ENCODE peak calls at places on chromosomes 7 and 10, in eight cellular contexts. One of them, this sample, is unnamed.
A peak's percentile ranks its signal among the peaks of the same experiment; 100 is the strongest.

GRCh38 chr7:20287317-20287716 is 43.4 kb upstream of the ITGB8 start:
- DNase-seq in right lobe of liver: no peak
- DNase-seq in adrenal gland: no peak
- DNase-seq in body of pancreas: no peak
- DNase-seq in stomach: no peak
- DNase-seq in HCT116: no peak
- DNase-seq in H54: no peak
- DNase-seq in sigmoid colon: no peak
- DNase-seq in this sample: no peak

GRCh38 chr7:77467453-77467852 is 51.3 kb upstream of the GSAP start:
- DNase-seq in right lobe of liver: no peak
- DNase-seq in adrenal gland: peak; percentile 25
- DNase-seq in body of pancreas: peak; percentile 19
- DNase-seq in stomach: no peak
- DNase-seq in HCT116: no peak
- DNase-seq in H54: no peak
- DNase-seq in sigmoid colon: peak; percentile 81
- DNase-seq in this sample: no peak

GRCh38 chr7:130890176-130891020 is 156.4 kb upstream of the KLF14 start:
- DNase-seq in right lobe of liver: no peak
- DNase-seq in adrenal gland: no peak
- DNase-seq in body of pancreas: no peak
- DNase-seq in stomach: no peak
- DNase-seq in HCT116: no peak
- DNase-seq in H54: no peak
- DNase-seq in sigmoid colon: no peak
- DNase-seq in this sample: no peak

GRCh38 chr7:141073641-141074161 is at the start of gene TMEM178B:
- DNase-seq in right lobe of liver: no peak
- DNase-seq in adrenal gland: peak; percentile 20
- DNase-seq in body of pancreas: peak; percentile 13
- DNase-seq in stomach: no peak
- DNase-seq in HCT116: no peak
- DNase-seq in H54: no peak
- DNase-seq in sigmoid colon: no peak
- DNase-seq in this sample: peak; percentile 17

GRCh38 chr10:127916826-127917225 is 9.9 kb downstream of the PTPRE start:
- DNase-seq in right lobe of liver: no peak
- DNase-seq in adrenal gland: no peak
- DNase-seq in body of pancreas: no peak
- DNase-seq in stomach: no peak
- DNase-seq in HCT116: no peak
- DNase-seq in H54: no peak
- DNase-seq in sigmoid colon: peak; percentile 55
- DNase-seq in this sample: no peak

GRCh38 chr10:23917251-23917908 is 291.6 kb upstream of the KIAA1217 start:
- DNase-seq in right lobe of liver: no peak
- DNase-seq in adrenal gland: no peak
- DNase-seq in body of pancreas: no peak
- DNase-seq in stomach: no peak
- DNase-seq in HCT116: no peak
- DNase-seq in H54: no peak
- DNase-seq in sigmoid colon: no peak
- DNase-seq in this sample: no peak

GRCh38 chr7:115844857-115845256 is 185.7 kb downstream of the TFEC start:
- DNase-seq in right lobe of liver: no peak
- DNase-seq in adrenal gland: no peak
- DNase-seq in body of pancreas: no peak
- DNase-seq in stomach: no peak
- DNase-seq in HCT116: no peak
- DNase-seq in H54: peak; percentile 6
- DNase-seq in sigmoid colon: no peak
- DNase-seq in this sample: no peak

GRCh38 chr7:70571986-70572385 is 560.0 kb upstream of the GALNT17 start:
- DNase-seq in right lobe of liver: peak; percentile 84
- DNase-seq in adrenal gland: no peak
- DNase-seq in body of pancreas: no peak
- DNase-seq in stomach: no peak
- DNase-seq in HCT116: no peak
- DNase-seq in H54: no peak
- DNase-seq in sigmoid colon: no peak
- DNase-seq in this sample: no peak

GRCh38 chr7:159117366-159118219 is 27.1 kb downstream of the VIPR2 start:
- DNase-seq in right lobe of liver: peak; percentile 30
- DNase-seq in adrenal gland: no peak
- DNase-seq in body of pancreas: no peak
- DNase-seq in stomach: no peak
- DNase-seq in HCT116: no peak
- DNase-seq in H54: no peak
- DNase-seq in sigmoid colon: peak; percentile 55
- DNase-seq in this sample: no peak

GRCh38 chr7:149459201-149459539 is 1.7 kb downstream of the ZNF777 start:
- DNase-seq in right lobe of liver: no peak
- DNase-seq in adrenal gland: no peak
- DNase-seq in body of pancreas: no peak
- DNase-seq in stomach: no peak
- DNase-seq in HCT116: no peak
- DNase-seq in H54: no peak
- DNase-seq in sigmoid colon: no peak
- DNase-seq in this sample: no peak

GRCh38 chr7:130009848-130010688 is 41.1 kb downstream of the ZC3HC1 start:
- DNase-seq in right lobe of liver: no peak
- DNase-seq in adrenal gland: peak; percentile 46
- DNase-seq in body of pancreas: peak; percentile 51
- DNase-seq in stomach: peak; percentile 31
- DNase-seq in HCT116: peak; percentile 91
- DNase-seq in H54: peak; percentile 80
- DNase-seq in sigmoid colon: peak; percentile 60
- DNase-seq in this sample: no peak

GRCh38 chr7:138521837-138522461 is 61.9 kb downstream of the TRIM24 start:
- DNase-seq in right lobe of liver: no peak
- DNase-seq in adrenal gland: no peak
- DNase-seq in body of pancreas: no peak
- DNase-seq in stomach: no peak
- DNase-seq in HCT116: no peak
- DNase-seq in H54: no peak
- DNase-seq in sigmoid colon: no peak
- DNase-seq in this sample: no peak
- TF ChIP-seq POLR2A in right lobe of liver: no peak
- TF ChIP-seq POLR2A in adrenal gland: no peak
- TF ChIP-seq POLR2A in body of pancreas: no peak
- TF ChIP-seq POLR2A in stomach: no peak
- TF ChIP-seq POLR2A in HCT116: no peak
- TF ChIP-seq POLR2A in H54: no peak
- TF ChIP-seq POLR2A in sigmoid colon: no peak
- TF ChIP-seq POLR2A in this sample: no peak

GRCh38 chr7:87628780-87629569 is 777 bp downstream of the RUNDC3B start:
- DNase-seq in right lobe of liver: peak; percentile 89
- DNase-seq in adrenal gland: peak; percentile 75
- DNase-seq in body of pancreas: peak; percentile 29
- DNase-seq in stomach: peak; percentile 27
- DNase-seq in HCT116: peak; percentile 39
- DNase-seq in H54: no peak
- DNase-seq in sigmoid colon: peak; percentile 64
- DNase-seq in this sample: no peak
- TF ChIP-seq POLR2A in right lobe of liver: peak; percentile 10
- TF ChIP-seq POLR2A in adrenal gland: peak; percentile 95
- TF ChIP-seq POLR2A in body of pancreas: no peak
- TF ChIP-seq POLR2A in stomach: no peak
- TF ChIP-seq POLR2A in HCT116: no peak
- TF ChIP-seq POLR2A in H54: no peak
- TF ChIP-seq POLR2A in sigmoid colon: no peak
- TF ChIP-seq POLR2A in this sample: no peak

GRCh38 chr7:55019691-55020480 is 1.1 kb downstream of the EGFR start:
- DNase-seq in right lobe of liver: peak; percentile 64
- DNase-seq in adrenal gland: peak; percentile 45
- DNase-seq in body of pancreas: peak; percentile 60
- DNase-seq in stomach: peak; percentile 51
- DNase-seq in HCT116: no peak
- DNase-seq in H54: peak; percentile 68
- DNase-seq in sigmoid colon: peak; percentile 78
- DNase-seq in this sample: peak; percentile 20

GRCh38 chr7:55020481-55020871 is 1.7 kb downstream of the EGFR start:
- DNase-seq in right lobe of liver: peak; percentile 80
- DNase-seq in adrenal gland: peak; percentile 76
- DNase-seq in body of pancreas: peak; percentile 76
- DNase-seq in stomach: no peak
- DNase-seq in HCT116: no peak
- DNase-seq in H54: no peak
- DNase-seq in sigmoid colon: peak; percentile 93
- DNase-seq in this sample: no peak

GRCh38 chr7:55017841-55018240 is 976 bp upstream of the EGFR start:
- DNase-seq in right lobe of liver: no peak
- DNase-seq in adrenal gland: no peak
- DNase-seq in body of pancreas: no peak
- DNase-seq in stomach: no peak
- DNase-seq in HCT116: no peak
- DNase-seq in H54: no peak
- DNase-seq in sigmoid colon: no peak
- DNase-seq in this sample: no peak

GRCh38 chr7:55018361-55019328 is at the start of gene EGFR:
- DNase-seq in right lobe of liver: peak; percentile 95
- DNase-seq in adrenal gland: peak; percentile 88
- DNase-seq in body of pancreas: peak; percentile 87
- DNase-seq in stomach: peak; percentile 82
- DNase-seq in HCT116: peak; percentile 40
- DNase-seq in H54: peak; percentile 100
- DNase-seq in sigmoid colon: peak; percentile 94
- DNase-seq in this sample: peak; percentile 23

GRCh38 chr7:55019329-55019690 is 493 bp downstream of the EGFR start:
- DNase-seq in right lobe of liver: peak; percentile 71
- DNase-seq in adrenal gland: peak; percentile 65
- DNase-seq in body of pancreas: peak; percentile 84
- DNase-seq in stomach: peak; percentile 78
- DNase-seq in HCT116: no peak
- DNase-seq in H54: peak; percentile 82
- DNase-seq in sigmoid colon: peak; percentile 92
- DNase-seq in this sample: peak; percentile 24
- TF ChIP-seq POLR2A in right lobe of liver: no peak
- TF ChIP-seq POLR2A in adrenal gland: no peak
- TF ChIP-seq POLR2A in body of pancreas: no peak
- TF ChIP-seq POLR2A in stomach: no peak
- TF ChIP-seq POLR2A in HCT116: no peak
- TF ChIP-seq POLR2A in H54: no peak
- TF ChIP-seq POLR2A in sigmoid colon: no peak
- TF ChIP-seq POLR2A in this sample: no peak

GRCh38 chr7:47670738-47671137 is 88.8 kb upstream of the TNS3 start:
- DNase-seq in right lobe of liver: no peak
- DNase-seq in adrenal gland: no peak
- DNase-seq in body of pancreas: no peak
- DNase-seq in stomach: no peak
- DNase-seq in HCT116: no peak
- DNase-seq in H54: no peak
- DNase-seq in sigmoid colon: no peak
- DNase-seq in this sample: peak; percentile 53
- TF ChIP-seq POLR2A in right lobe of liver: no peak
- TF ChIP-seq POLR2A in adrenal gland: no peak
- TF ChIP-seq POLR2A in body of pancreas: no peak
- TF ChIP-seq POLR2A in stomach: no peak
- TF ChIP-seq POLR2A in HCT116: no peak
- TF ChIP-seq POLR2A in H54: no peak
- TF ChIP-seq POLR2A in sigmoid colon: no peak
- TF ChIP-seq POLR2A in this sample: no peak

GRCh38 chr10:29409241-29410051 is 120.6 kb downstream of the LYZL1 start:
- DNase-seq in right lobe of liver: peak; percentile 89
- DNase-seq in adrenal gland: peak; percentile 85
- DNase-seq in body of pancreas: peak; percentile 79
- DNase-seq in stomach: peak; percentile 79
- DNase-seq in HCT116: peak; percentile 43
- DNase-seq in H54: peak; percentile 50
- DNase-seq in sigmoid colon: peak; percentile 89
- DNase-seq in this sample: peak; percentile 41
- TF ChIP-seq POLR2A in right lobe of liver: peak; percentile 77
- TF ChIP-seq POLR2A in adrenal gland: peak; percentile 86
- TF ChIP-seq POLR2A in body of pancreas: peak; percentile 89
- TF ChIP-seq POLR2A in stomach: no peak
- TF ChIP-seq POLR2A in HCT116: peak; percentile 88
- TF ChIP-seq POLR2A in H54: peak; percentile 92
- TF ChIP-seq POLR2A in sigmoid colon: peak; percentile 47
- TF ChIP-seq POLR2A in this sample: no peak

DNA sequence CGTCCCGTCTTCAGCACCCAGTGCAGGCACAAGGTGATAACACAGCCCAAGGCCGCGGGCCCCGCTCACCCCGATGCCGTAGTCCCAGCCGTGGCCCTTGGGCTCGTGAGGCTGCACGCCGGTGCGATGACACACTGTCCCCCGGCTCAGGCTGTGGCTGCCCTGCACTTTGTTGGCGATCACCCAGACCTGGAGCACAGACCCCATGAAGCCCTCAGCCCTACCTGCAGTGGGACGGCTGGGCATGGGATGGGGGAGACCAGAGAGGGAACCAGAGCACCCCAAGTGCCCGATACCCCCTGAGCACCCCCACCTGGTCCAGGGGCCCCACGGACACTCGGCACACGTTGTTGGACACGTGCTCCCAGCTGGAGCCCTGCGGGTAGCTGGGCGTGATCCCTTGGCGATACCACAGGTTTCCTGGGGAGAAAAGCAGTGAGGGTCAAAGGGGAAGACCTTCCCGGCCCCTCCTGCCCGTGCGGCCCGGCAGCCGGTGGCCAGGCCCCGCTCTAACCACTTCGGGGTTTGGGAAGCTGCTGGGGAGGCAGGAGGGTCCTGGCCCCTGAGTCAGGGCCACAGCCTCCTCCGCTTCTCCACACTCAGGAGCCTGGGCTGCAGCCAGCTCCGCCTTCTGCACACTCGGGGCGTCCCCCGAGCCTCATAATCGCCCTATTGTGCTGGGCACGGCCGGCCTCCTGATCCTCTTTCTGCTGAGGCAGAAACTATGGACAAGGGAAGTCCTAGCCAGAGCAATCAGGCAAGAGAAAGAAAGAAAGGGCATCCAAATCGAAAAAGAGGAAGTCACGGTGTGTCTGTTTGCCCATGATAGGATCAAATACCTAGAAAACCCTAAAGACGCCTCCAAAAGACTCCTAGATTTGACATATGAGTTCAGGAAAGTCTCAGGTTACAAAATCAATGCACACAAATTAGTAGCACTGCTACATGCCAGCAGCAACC is 6.7 kb downstream of the BHLHA15 start:
- DNase-seq in right lobe of liver: peak; percentile 58
- DNase-seq in adrenal gland: no peak
- DNase-seq in body of pancreas: peak; percentile 61
- DNase-seq in stomach: peak; percentile 65
- DNase-seq in HCT116: no peak
- DNase-seq in H54: no peak
- DNase-seq in sigmoid colon: peak; percentile 59
- DNase-seq in this sample: no peak
- TF ChIP-seq POLR2A in right lobe of liver: no peak
- TF ChIP-seq POLR2A in adrenal gland: no peak
- TF ChIP-seq POLR2A in body of pancreas: no peak
- TF ChIP-seq POLR2A in stomach: no peak
- TF ChIP-seq POLR2A in HCT116: no peak
- TF ChIP-seq POLR2A in H54: no peak
- TF ChIP-seq POLR2A in sigmoid colon: no peak
- TF ChIP-seq POLR2A in this sample: no peak

GRCh38 chr10:79244841-79245504 is 102.3 kb upstream of the PPIF start:
- DNase-seq in right lobe of liver: no peak
- DNase-seq in adrenal gland: no peak
- DNase-seq in body of pancreas: no peak
- DNase-seq in stomach: no peak
- DNase-seq in HCT116: no peak
- DNase-seq in H54: no peak
- DNase-seq in sigmoid colon: no peak
- DNase-seq in this sample: no peak
- TF ChIP-seq POLR2A in right lobe of liver: no peak
- TF ChIP-seq POLR2A in adrenal gland: no peak
- TF ChIP-seq POLR2A in body of pancreas: peak; percentile 34
- TF ChIP-seq POLR2A in stomach: no peak
- TF ChIP-seq POLR2A in HCT116: no peak
- TF ChIP-seq POLR2A in H54: no peak
- TF ChIP-seq POLR2A in sigmoid colon: no peak
- TF ChIP-seq POLR2A in this sample: peak; percentile 73